ENCODE peak calls at places on chromosomes 5 and 9, in five cellular contexts. Q is iris pigment epithelial cell, X is adrenal gland, E is activated T-cell treated with anti-CD3 and anti-CD28 coated beads for 24 hours, J is HS-27A. R is an unnamed sample.

GRCh38 chr5:159018855-159019254 is 80.9 kb downstream of the EBF1 start:
- DNase-seq in J (no peak), X (no peak), E (no peak), Q (no peak), R (no peak)

GRCh38 chr9:123234853-123235252 is 33.5 kb downstream of the STRBP start:
- DNase-seq in Q (no peak), J (no peak), E (no peak), X (no peak), R (no peak)

GRCh38 chr5:124661317-124662141 is 84.9 kb downstream of the ZNF608 start:
- DNase-seq in X (no peak), E (no peak), Q (peak), J (peak), R (peak)

GRCh38 chr5:176438959-176439757 is 9.0 kb upstream of the FAF2 start:
- DNase-seq in E (no peak), X (no peak), J (no peak), Q (peak), R (no peak)

GRCh38 chr5:180810210-180811011 is 7.8 kb upstream of the MGAT1 start:
- DNase-seq in E (peak), J (peak), Q (peak), X (peak), R (peak)

GRCh38 chr5:172911976-172912375 is 47.2 kb upstream of the RPL26L1 start:
- DNase-seq in Q (no peak), X (no peak), E (no peak), J (no peak), R (no peak)

GRCh38 chr5:176542596-176543427 is 5.6 kb upstream of the RNF44 start:
- DNase-seq in J (no peak), E (no peak), Q (no peak), X (peak), R (peak)

GRCh38 chr5:139094154-139095131 is 103.7 kb downstream of the SIL1 start:
- DNase-seq in E (no peak), X (no peak), Q (no peak), J (no peak), R (no peak)

GRCh38 chr5:1875843-1876671 is 6.7 kb downstream of the IRX4 start:
- DNase-seq in E (no peak), Q (no peak), J (no peak), X (no peak), R (peak)

GRCh38 chr5:127231118-127231517 is 59.5 kb upstream of the MEGF10 start:
- DNase-seq in J (no peak), E (no peak), X (no peak), Q (no peak), R (no peak)

GRCh38 chr9:131487621-131488031 is 15.1 kb upstream of the POMT1 start:
- DNase-seq in X (no peak), E (no peak), Q (no peak), J (no peak), R (no peak)

GRCh38 chr9:105438136-105438839 is 9.5 kb upstream of the FSD1L start:
- DNase-seq in X (no peak), Q (peak), E (no peak), J (no peak), R (no peak)